ENCODE peak calls at places on chromosomes 2 and 18, in ten cellular contexts. Q is left ventricle myocardium superior; Y is 8988T; E is NCI-H2029 treated with DMSO at 0.1 percent for 48 hours; X is nucleus accumbens; H is HEK293T; A is Peyer's patch; I is neural crest cell; S is stimulated activated CD4-positive, alpha-beta T cell treated with anti-CD3 and anti-CD28 coated beads, Interleukin-12 subunit alpha, Interleukin-12 subunit beta, amount 100 ng/mL, for 24 hours; V is mammary epithelial cell. P is an unnamed sample.

GRCh38 chr18:3481696-3482210 is 31.8 kb downstream of the TGIF1 start:
- DNase-seq in Q (no peak), Y (peak; percentile 45), E (no peak), X (no peak), H (peak; percentile 40), A (peak; percentile 59), I (peak; percentile 29), S (no peak), V (no peak), P (no peak)

GRCh38 chr2:196252408-196253114 is 81.2 kb upstream of the STK17B start:
- DNase-seq in Q (no peak), Y (no peak), E (no peak), X (no peak), H (no peak), A (no peak), I (no peak), S (no peak), V (peak; percentile 56), P (peak; percentile 38)

GRCh38 chr2:231917280-231918088 is 8.7 kb downstream of the NPPC start:
- DNase-seq in Q (peak; percentile 55), Y (no peak), E (no peak), X (peak; percentile 33), H (no peak), A (no peak), I (no peak), S (no peak), V (no peak), P (no peak)

GRCh38 chr2:234490239-234491074 is 6.4 kb downstream of the ARL4C start:
- DNase-seq in Q (no peak), Y (no peak), E (no peak), X (no peak), H (no peak), A (no peak), I (no peak), S (no peak), V (no peak), P (no peak)

GRCh38 chr2:65382323-65382722 is 50.1 kb downstream of the SPRED2 start:
- DNase-seq in Q (no peak), Y (no peak), E (no peak), X (no peak), H (no peak), A (no peak), I (no peak), S (no peak), V (no peak), P (no peak)

GRCh38 chr2:19617251-19617650 is 258.8 kb upstream of the OSR1 start:
- DNase-seq in Q (no peak), Y (no peak), E (no peak), X (no peak), H (no peak), A (no peak), I (no peak), S (no peak), V (no peak), P (no peak)

GRCh38 chr2:61257446-61257845 is 95.5 kb downstream of the C2orf74 start:
- DNase-seq in Q (no peak), Y (no peak), E (no peak), X (no peak), H (no peak), A (no peak), I (no peak), S (no peak), V (no peak), P (no peak)

GRCh38 chr2:62007555-62007954 is 102.1 kb downstream of the COMMD1 start:
- DNase-seq in Q (no peak), Y (no peak), E (no peak), X (no peak), H (no peak), A (no peak), I (no peak), S (no peak), V (no peak), P (no peak)

GRCh38 chr2:11118761-11119160 is 36.5 kb upstream of the SLC66A3 start:
- DNase-seq in Q (no peak), Y (no peak), E (no peak), X (no peak), H (no peak), A (no peak), I (no peak), S (no peak), V (no peak), P (no peak)

GRCh38 chr2:105394951-105395611 is 3.8 kb downstream of the FHL2 start:
- DNase-seq in Q (no peak), Y (no peak), E (no peak), X (no peak), H (no peak), A (no peak), I (no peak), S (no peak), V (no peak), P (no peak)

GRCh38 chr2:1010373-1011017 is 59.8 kb downstream of the SNTG2 start:
- DNase-seq in Q (no peak), Y (no peak), E (peak; percentile 69), X (no peak), H (no peak), A (no peak), I (peak; percentile 52), S (no peak), V (no peak), P (peak; percentile 65)

GRCh38 chr2:138827426-138828054 is 47.4 kb upstream of the NXPH2 start:
- DNase-seq in Q (no peak), Y (no peak), E (peak; percentile 57), X (no peak), H (peak; percentile 46), A (no peak), I (peak; percentile 24), S (no peak), V (peak; percentile 54), P (peak; percentile 73)

GRCh38 chr2:38106420-38107182 is 30.6 kb upstream of the CYP1B1 start:
- DNase-seq in Q (no peak), Y (no peak), E (no peak), X (no peak), H (no peak), A (no peak), I (no peak), S (no peak), V (peak; percentile 60), P (peak; percentile 76)

GRCh38 chr2:88450925-88451575 is 1.4 kb downstream of the FOXI3 start:
- DNase-seq in Q (no peak), Y (no peak), E (no peak), X (no peak), H (no peak), A (no peak), I (no peak), S (no peak), V (no peak), P (no peak)

GRCh38 chr2:160220001-160220400 is 19.9 kb upstream of the ITGB6 start:
- DNase-seq in Q (no peak), Y (no peak), E (no peak), X (no peak), H (no peak), A (no peak), I (no peak), S (no peak), V (no peak), P (no peak)

GRCh38 chr2:187547353-187547979 is 6.8 kb downstream of the TFPI start:
- DNase-seq in Q (no peak), Y (no peak), E (no peak), X (no peak), H (no peak), A (peak; percentile 79), I (no peak), S (no peak), V (peak; percentile 80), P (peak; percentile 97)

GRCh38 chr2:149763358-149763757 is 175.8 kb upstream of the MMADHC start:
- DNase-seq in Q (no peak), Y (no peak), E (no peak), X (no peak), H (no peak), A (no peak), I (no peak), S (no peak), V (no peak), P (no peak)

GRCh38 chr18:13983506-13983905 is 68.2 kb upstream of the MC2R start:
- DNase-seq in Q (no peak), Y (no peak), E (no peak), X (no peak), H (no peak), A (no peak), I (no peak), S (no peak), V (no peak), P (no peak)

GRCh38 chr2:61647044-61647443 is 108.9 kb upstream of the XPO1 start:
- DNase-seq in Q (no peak), Y (no peak), E (no peak), X (no peak), H (no peak), A (peak; percentile 8), I (no peak), S (no peak), V (no peak), P (no peak)

GRCh38 chr18:24628360-24628759 is 167.9 kb downstream of the HRH4 start:
- DNase-seq in Q (no peak), Y (no peak), E (no peak), X (no peak), H (no peak), A (no peak), I (no peak), S (no peak), V (peak; percentile 23), P (no peak)

GRCh38 chr2:54724560-54725342 is 1.3 kb downstream of the EML6 start:
- DNase-seq in Q (peak; percentile 55), Y (no peak), E (peak; percentile 10), X (no peak), H (peak; percentile 44), A (peak; percentile 58), I (peak; percentile 31), S (no peak), V (peak; percentile 11), P (peak; percentile 17)

GRCh38 chr2:120763931-120764330 is 28.3 kb downstream of the GLI2 start:
- DNase-seq in Q (peak; percentile 14), Y (no peak), E (no peak), X (no peak), H (no peak), A (peak; percentile 25), I (no peak), S (no peak), V (no peak), P (no peak)

GRCh38 chr2:189444322-189444721 is 3.0 kb downstream of the WDR75 start:
- DNase-seq in Q (no peak), Y (no peak), E (no peak), X (no peak), H (no peak), A (no peak), I (no peak), S (peak; percentile 17), V (peak; percentile 16), P (peak; percentile 13)

GRCh38 chr2:187552959-187553681 is 1.1 kb downstream of the TFPI start:
- DNase-seq in Q (no peak), Y (no peak), E (no peak), X (no peak), H (no peak), A (no peak), I (no peak), S (no peak), V (peak; percentile 53), P (peak; percentile 66)

GRCh38 chr18:50424877-50425690 is 50.2 kb downstream of the SKA1 start:
- DNase-seq in Q (peak; percentile 66), Y (no peak), E (no peak), X (no peak), H (no peak), A (no peak), I (no peak), S (no peak), V (peak; percentile 3), P (peak; percentile 52)

GRCh38 chr2:71796174-71796592 is 342.8 kb downstream of the DYSF start:
- DNase-seq in Q (peak; percentile 40), Y (peak; percentile 73), E (no peak), X (no peak), H (no peak), A (peak; percentile 15), I (no peak), S (no peak), V (no peak), P (peak; percentile 10)

GRCh38 chr2:72935611-72935957 is 18.3 kb downstream of the EMX1 start:
- DNase-seq in Q (no peak), Y (no peak), E (no peak), X (no peak), H (no peak), A (no peak), I (no peak), S (no peak), V (no peak), P (no peak)

GRCh38 chr18:44198296-44199284 is 482.1 kb upstream of the SETBP1 start:
- DNase-seq in Q (no peak), Y (no peak), E (peak; percentile 45), X (no peak), H (no peak), A (peak; percentile 63), I (no peak), S (no peak), V (peak; percentile 29), P (no peak)

P was measured in kidney tubule cell.